ENCODE peak calls at places on chromosomes 13 and 19, in four cellular contexts. One of them, this sample, is unnamed.

GRCh38 chr19:56538254-56538760 is 441 bp upstream of the ZFP28 start:
- DNase-seq in uterus: peak; percentile 92
- DNase-seq in small intestine: peak; percentile 82
- DNase-seq in HAP-1: peak; percentile 95
- DNase-seq in this sample: peak; percentile 95

GRCh38 chr19:28940751-28941500 is 272.0 kb downstream of the UQCRFS1 start:
- DNase-seq in HAP-1: no peak
- DNase-seq in small intestine: no peak
- DNase-seq in uterus: no peak
- DNase-seq in this sample: peak; percentile 58

GRCh38 chr19:7063764-7064418 is 5.4 kb upstream of the MBD3L3 start:
- DNase-seq in HAP-1: no peak
- DNase-seq in small intestine: no peak
- DNase-seq in uterus: no peak
- DNase-seq in this sample: no peak

GRCh38 chr13:101579291-101579802 is 126.9 kb downstream of the ITGBL1 start:
- DNase-seq in small intestine: no peak
- DNase-seq in HAP-1: no peak
- DNase-seq in uterus: no peak
- DNase-seq in this sample: peak; percentile 83

GRCh38 chr13:42720116-42720857 is 61.1 kb upstream of the FAM216B start:
- DNase-seq in uterus: peak; percentile 56
- DNase-seq in small intestine: peak; percentile 51
- DNase-seq in HAP-1: no peak
- DNase-seq in this sample: peak; percentile 98

GRCh38 chr19:5961969-5962945 is 15.7 kb downstream of the RANBP3 start:
- DNase-seq in uterus: no peak
- DNase-seq in small intestine: peak; percentile 83
- DNase-seq in HAP-1: no peak
- DNase-seq in this sample: no peak

GRCh38 chr19:55641376-55642152 is 762 bp downstream of the ZNF580 start:
- DNase-seq in small intestine: no peak
- DNase-seq in uterus: no peak
- DNase-seq in HAP-1: no peak
- DNase-seq in this sample: peak; percentile 64

GRCh38 chr19:35006342-35006998 is 6.3 kb downstream of the GRAMD1A start:
- DNase-seq in uterus: no peak
- DNase-seq in HAP-1: no peak
- DNase-seq in small intestine: peak; percentile 93
- DNase-seq in this sample: peak; percentile 8

GRCh38 chr19:4371209-4371897 is 28.0 kb downstream of the MPND start:
- DNase-seq in uterus: no peak
- DNase-seq in small intestine: no peak
- DNase-seq in HAP-1: no peak
- DNase-seq in this sample: peak; percentile 81

GRCh38 chr19:1532003-1532402 is 8.1 kb downstream of the PLK5 start:
- DNase-seq in small intestine: no peak
- DNase-seq in HAP-1: no peak
- DNase-seq in uterus: no peak
- DNase-seq in this sample: no peak

GRCh38 chr19:6225232-6225635 is 54.5 kb downstream of the MLLT1 start:
- DNase-seq in HAP-1: no peak
- DNase-seq in small intestine: no peak
- DNase-seq in uterus: no peak
- DNase-seq in this sample: no peak

GRCh38 chr19:8334458-8335342 is 8.4 kb downstream of the KANK3 start:
- DNase-seq in small intestine: peak; percentile 67
- DNase-seq in uterus: no peak
- DNase-seq in HAP-1: peak; percentile 70
- DNase-seq in this sample: peak; percentile 76
- H3K4me1 ChIP-seq in small intestine: no peaks in the 10 kb centered on the region
- H3K4me1 ChIP-seq in uterus: no peaks in the 10 kb centered on the region
- H3K4me1 ChIP-seq in HAP-1: no peaks in the 10 kb centered on the region
- H3K4me1 ChIP-seq in this sample: no peaks in the 10 kb centered on the region

DNA sequence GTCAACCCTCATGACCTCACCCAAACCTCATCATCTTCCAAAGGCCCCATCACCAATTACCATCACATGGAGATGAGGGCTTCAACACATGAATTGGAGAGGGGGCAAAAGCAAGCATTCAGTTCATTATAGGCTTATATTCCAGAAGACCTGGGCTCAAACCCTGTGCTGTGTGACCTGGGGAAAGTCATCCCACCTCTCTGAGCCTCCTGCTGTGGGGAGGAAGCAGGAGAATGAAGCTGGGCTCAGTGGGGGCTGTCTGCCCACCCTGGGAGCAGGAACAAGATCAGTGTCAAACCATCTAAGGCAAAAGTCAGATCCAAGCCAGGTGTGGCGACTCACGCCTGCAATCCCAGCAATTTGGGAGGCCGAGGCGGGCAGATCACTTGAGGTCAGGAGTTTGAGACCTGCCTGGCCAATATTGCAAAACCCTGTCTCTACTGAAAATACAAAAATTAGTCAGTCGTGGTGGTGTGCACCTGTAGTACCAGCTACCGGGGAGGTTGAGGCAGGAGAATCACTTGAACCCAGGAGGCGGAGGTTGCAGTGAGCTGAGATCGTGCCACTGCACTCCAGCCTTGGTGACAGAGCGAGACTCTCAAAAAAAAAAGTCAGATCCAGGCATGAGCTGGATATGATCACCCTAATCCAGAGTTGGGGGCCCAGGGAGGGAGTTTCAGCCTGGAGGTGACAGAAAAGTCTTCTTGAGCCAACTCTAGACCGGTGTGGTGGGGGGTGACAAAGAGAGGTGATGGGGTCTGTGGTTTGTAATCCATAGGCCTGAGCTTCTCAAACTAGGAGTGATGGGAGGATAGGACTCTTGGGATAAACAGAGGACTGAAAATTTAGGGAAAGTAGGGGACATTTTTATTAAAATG is 1.6 kb upstream of the TPM4 start:
- DNase-seq in uterus: no peak
- DNase-seq in small intestine: no peak
- DNase-seq in HAP-1: no peak
- DNase-seq in this sample: no peak
- H3K4me1 ChIP-seq in uterus: no peaks in the 10 kb centered on the region
- H3K4me1 ChIP-seq in small intestine: peaks cover 6% of the 10 kb centered on the region
- H3K4me1 ChIP-seq in HAP-1: peaks cover 14% of the 10 kb centered on the region
- H3K4me1 ChIP-seq in this sample: peaks cover 34% of the 10 kb centered on the region

GRCh38 chr19:3187662-3188511 is 2.2 kb downstream of the NCLN start:
- DNase-seq in uterus: no peak
- DNase-seq in small intestine: peak; percentile 62
- DNase-seq in HAP-1: no peak
- DNase-seq in this sample: no peak
- H3K4me1 ChIP-seq in uterus: no peaks in the 10 kb centered on the region
- H3K4me1 ChIP-seq in small intestine: peaks cover 2% of the 10 kb centered on the region
- H3K4me1 ChIP-seq in HAP-1: peaks cover 5% of the 10 kb centered on the region
- H3K4me1 ChIP-seq in this sample: peaks cover 16% of the 10 kb centered on the region

DNA sequence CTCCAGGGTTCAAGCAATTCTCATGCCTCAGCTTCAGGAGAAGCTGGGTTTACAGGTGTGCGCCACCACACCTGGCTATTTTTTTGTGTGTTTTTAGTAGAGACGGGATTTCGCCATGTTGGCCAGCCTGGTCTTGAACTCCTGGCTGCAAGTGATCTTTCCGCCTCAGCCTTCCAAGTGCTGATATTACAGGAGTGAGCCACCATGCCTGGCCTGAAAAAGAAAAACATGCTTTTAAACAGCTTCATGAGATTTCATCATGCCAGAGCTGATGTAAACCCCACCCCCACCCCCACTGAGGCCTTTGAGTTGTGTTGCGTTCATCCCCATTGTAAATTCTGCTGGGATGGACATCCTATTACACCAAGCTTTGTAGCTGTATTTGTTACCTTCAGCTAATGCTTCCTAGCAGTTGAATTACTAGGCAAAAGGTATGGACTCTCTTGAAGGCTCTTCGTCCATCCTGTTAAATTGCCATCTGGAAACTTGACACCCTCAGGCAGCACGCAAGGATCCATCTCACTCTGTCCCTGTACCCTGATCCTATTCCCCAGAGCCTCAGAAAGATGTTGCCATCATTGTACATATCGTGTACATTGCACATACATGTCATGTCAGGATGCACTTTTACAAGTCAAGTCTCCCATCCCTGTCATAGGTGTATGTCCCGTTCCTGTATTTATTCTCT is 47.3 kb downstream of the NFIX start:
- DNase-seq in HAP-1: no peak
- DNase-seq in small intestine: no peak
- DNase-seq in uterus: no peak
- DNase-seq in this sample: no peak
- H3K4me1 ChIP-seq in HAP-1: no peaks in the 10 kb centered on the region
- H3K4me1 ChIP-seq in small intestine: no peaks in the 10 kb centered on the region
- H3K4me1 ChIP-seq in uterus: peaks cover 21% of the 10 kb centered on the region
- H3K4me1 ChIP-seq in this sample: peaks cover 74% of the 10 kb centered on the region

GRCh38 chr13:99505814-99506269 is 4.6 kb downstream of the TM9SF2 start:
- DNase-seq in HAP-1: no peak
- DNase-seq in uterus: no peak
- DNase-seq in small intestine: no peak
- DNase-seq in this sample: peak; percentile 73
- H3K4me1 ChIP-seq in HAP-1: peaks cover 19% of the 10 kb centered on the region
- H3K4me1 ChIP-seq in uterus: peaks cover 6% of the 10 kb centered on the region
- H3K4me1 ChIP-seq in small intestine: peaks cover 9% of the 10 kb centered on the region
- H3K4me1 ChIP-seq in this sample: peaks cover 47% of the 10 kb centered on the region

DNA sequence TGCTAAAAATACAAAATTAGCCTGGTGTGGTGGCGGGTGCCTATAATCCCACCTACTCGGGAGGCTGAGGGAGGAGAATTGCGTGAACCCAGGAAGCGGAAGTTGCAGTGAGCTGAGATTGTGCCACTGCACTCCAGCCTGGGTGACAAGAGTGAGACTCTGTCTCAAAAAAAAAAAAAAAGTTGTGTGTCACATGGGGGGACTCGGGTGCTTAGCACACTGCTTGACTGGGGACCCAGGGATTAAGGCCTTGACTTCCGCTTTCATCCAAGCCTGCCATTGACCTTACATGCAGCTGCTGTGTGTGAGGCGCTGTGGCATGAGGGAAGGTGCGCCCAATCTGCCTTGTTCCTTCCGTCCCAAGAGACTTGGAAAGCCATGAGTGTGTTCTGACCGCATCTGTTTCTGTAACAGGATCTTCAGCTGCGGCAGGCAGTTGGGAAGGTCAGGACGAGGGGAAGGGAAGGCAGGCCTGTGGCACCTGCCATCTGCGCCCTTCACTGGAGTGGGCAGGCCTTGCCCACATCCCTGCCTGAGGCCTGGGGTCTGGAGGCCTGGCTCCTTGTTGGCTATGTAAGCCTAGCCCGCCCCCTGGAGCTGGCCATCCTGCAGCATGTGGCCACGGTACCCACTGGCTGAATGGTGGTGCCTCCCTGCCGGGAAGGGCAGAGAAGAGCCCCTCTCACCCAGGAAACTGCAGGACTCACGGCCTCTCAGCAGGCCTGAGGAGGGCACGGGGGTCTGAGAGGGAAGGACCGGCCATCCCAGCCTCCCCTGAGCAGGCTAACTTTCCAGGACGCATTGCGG is 23.0 kb downstream of the PPP1R37 start:
- DNase-seq in small intestine: no peak
- DNase-seq in HAP-1: no peak
- DNase-seq in uterus: no peak
- DNase-seq in this sample: no peak
- H3K4me1 ChIP-seq in small intestine: peaks cover 12% of the 10 kb centered on the region
- H3K4me1 ChIP-seq in HAP-1: no peaks in the 10 kb centered on the region
- H3K4me1 ChIP-seq in uterus: no peaks in the 10 kb centered on the region
- H3K4me1 ChIP-seq in this sample: no peaks in the 10 kb centered on the region

DNA sequence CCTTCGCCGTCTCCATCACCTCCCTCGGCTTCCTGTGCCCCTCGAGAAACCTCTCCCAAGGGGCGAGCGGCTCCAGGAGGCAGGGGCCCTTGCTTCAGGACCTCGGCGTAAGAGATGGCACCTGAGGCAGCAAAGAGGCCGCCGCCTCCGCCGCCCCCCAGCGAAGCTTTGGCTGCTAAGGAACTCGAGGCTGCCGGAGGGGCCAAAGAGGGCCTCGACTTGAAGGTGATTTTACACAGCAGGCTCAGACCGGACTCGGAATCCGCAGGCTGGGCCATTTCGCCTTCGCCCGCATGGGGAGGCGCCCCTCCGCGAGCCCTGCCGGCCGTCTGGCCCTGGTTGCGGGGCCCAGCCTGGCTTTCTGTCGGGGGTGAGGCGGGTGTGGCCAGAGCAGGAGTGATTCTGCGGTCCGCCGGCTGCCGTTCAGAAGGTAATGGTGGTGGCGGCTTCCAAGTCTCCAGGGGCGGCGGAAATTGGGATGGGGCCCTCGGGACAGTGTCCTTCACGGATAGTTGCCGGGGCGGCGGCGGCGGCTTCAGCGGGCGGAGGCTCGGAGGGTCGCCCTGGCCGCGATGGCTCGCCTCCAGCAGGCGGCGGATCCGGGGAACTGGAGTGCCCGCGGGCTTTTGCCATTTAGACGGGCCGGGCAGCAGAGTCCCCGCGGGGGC is 1.4 kb downstream of the GGN start:
- DNase-seq in uterus: no peak
- DNase-seq in HAP-1: peak; percentile 32
- DNase-seq in small intestine: no peak
- DNase-seq in this sample: no peak
- H3K4me1 ChIP-seq in uterus: no peaks in the 10 kb centered on the region
- H3K4me1 ChIP-seq in HAP-1: peaks cover 6% of the 10 kb centered on the region
- H3K4me1 ChIP-seq in small intestine: peaks cover 12% of the 10 kb centered on the region
- H3K4me1 ChIP-seq in this sample: peaks cover 19% of the 10 kb centered on the region

GRCh38 chr19:8453616-8454015 is 8.8 kb downstream of the HNRNPM start:
- DNase-seq in uterus: no peak
- DNase-seq in small intestine: no peak
- DNase-seq in HAP-1: no peak
- DNase-seq in this sample: no peak
- H3K4me1 ChIP-seq in uterus: peaks cover 11% of the 10 kb centered on the region
- H3K4me1 ChIP-seq in small intestine: peaks cover 25% of the 10 kb centered on the region
- H3K4me1 ChIP-seq in HAP-1: peaks cover 13% of the 10 kb centered on the region
- H3K4me1 ChIP-seq in this sample: peaks cover 38% of the 10 kb centered on the region

DNA sequence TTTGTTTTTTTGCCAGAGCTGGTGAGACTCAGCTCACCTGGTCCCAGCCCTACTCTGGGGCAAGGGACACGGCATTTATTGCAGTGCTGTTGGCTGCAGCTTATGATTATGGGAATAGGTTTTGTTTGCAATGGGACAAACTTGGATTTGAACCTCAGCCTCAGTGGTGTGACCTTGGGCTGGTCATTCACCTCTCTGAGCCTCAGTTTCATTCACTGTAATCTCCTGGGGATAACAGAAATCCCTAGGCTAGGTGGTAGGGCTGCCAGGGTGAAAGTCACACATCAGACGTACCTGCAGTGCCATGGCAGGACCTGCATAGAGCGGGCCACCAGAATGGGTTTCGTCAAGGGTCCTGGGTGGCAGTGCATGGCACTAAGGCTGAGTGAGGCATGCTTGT is 73.7 kb upstream of the MEDAG start:
- DNase-seq in small intestine: peak; percentile 35
- DNase-seq in HAP-1: no peak
- DNase-seq in uterus: no peak
- DNase-seq in this sample: no peak
- H3K4me1 ChIP-seq in small intestine: no peaks in the 10 kb centered on the region
- H3K4me1 ChIP-seq in HAP-1: peaks cover 4% of the 10 kb centered on the region
- H3K4me1 ChIP-seq in uterus: no peaks in the 10 kb centered on the region
- H3K4me1 ChIP-seq in this sample: peaks cover 7% of the 10 kb centered on the region

GRCh38 chr13:25210842-25211241 is 38.8 kb upstream of the AMER2 start:
- DNase-seq in small intestine: no peak
- DNase-seq in uterus: no peak
- DNase-seq in HAP-1: no peak
- DNase-seq in this sample: no peak
- H3K4me1 ChIP-seq in small intestine: no peaks in the 10 kb centered on the region
- H3K4me1 ChIP-seq in uterus: no peaks in the 10 kb centered on the region
- H3K4me1 ChIP-seq in HAP-1: peaks cover 5% of the 10 kb centered on the region
- H3K4me1 ChIP-seq in this sample: peaks cover 10% of the 10 kb centered on the region

This sample was measured in adipocyte.